ENCODE peak calls at places on chromosomes 4 and X, in nine cellular contexts. S, Q, Z, N, P, F, Y, L and K are unnamed samples.

GRCh38 chrX:40809210-40809609 is 73.9 kb upstream of the MED14 start:
- DNase-seq in S (no peak), Q (no peak), Z (no peak), N (no peak), P (no peak), F (no peak), Y (no peak), L (peak), K (no peak)

GRCh38 chr4:87542734-87543312 is 13.6 kb upstream of the SPARCL1 start:
- DNase-seq in S (no peak), Q (no peak), Z (no peak), N (no peak), P (no peak), F (no peak), Y (no peak), L (no peak), K (no peak)

GRCh38 chrX:56978172-56978571 is 17.2 kb downstream of the SPIN3 start:
- DNase-seq in S (no peak), Q (peak), Z (peak), N (no peak), P (no peak), F (peak), Y (no peak), L (peak), K (no peak)

GRCh38 chr4:22129454-22130075 is 181.0 kb upstream of the KCNIP4 start:
- DNase-seq in S (no peak), Q (peak), Z (no peak), N (no peak), P (no peak), F (no peak), Y (no peak), L (peak), K (no peak)

GRCh38 chr4:6478546-6479220 is 6.3 kb upstream of the PPP2R2C start:
- DNase-seq in S (no peak), Q (peak), Z (no peak), N (no peak), P (no peak), F (no peak), Y (peak), L (no peak), K (no peak)

GRCh38 chr4:152415980-152416379 is 119.9 kb downstream of the FBXW7 start:
- DNase-seq in S (no peak), Q (no peak), Z (no peak), N (no peak), P (no peak), F (no peak), Y (no peak), L (no peak), K (no peak)

GRCh38 chr4:7266525-7267292 is 74.4 kb downstream of the SORCS2 start:
- DNase-seq in S (no peak), Q (no peak), Z (no peak), N (no peak), P (no peak), F (no peak), Y (no peak), L (no peak), K (no peak)

GRCh38 chrX:13130776-13131175 is 86.4 kb upstream of the FAM9C start:
- DNase-seq in S (no peak), Q (no peak), Z (no peak), N (no peak), P (no peak), F (no peak), Y (no peak), L (no peak), K (no peak)

GRCh38 chr4:13160906-13161305 is 323.2 kb downstream of the RAB28 start:
- DNase-seq in S (no peak), Q (no peak), Z (no peak), N (no peak), P (no peak), F (no peak), Y (no peak), L (no peak), K (no peak)

GRCh38 chr4:15018389-15018788 is 16.1 kb downstream of the CPEB2 start:
- DNase-seq in S (no peak), Q (no peak), Z (no peak), N (no peak), P (no peak), F (no peak), Y (no peak), L (no peak), K (no peak)

GRCh38 chr4:140426610-140427103 is 791 bp downstream of the CLGN start:
- DNase-seq in S (no peak), Q (no peak), Z (no peak), N (no peak), P (peak), F (no peak), Y (peak), L (peak), K (no peak)

GRCh38 chrX:40570346-40571093 is 10.2 kb upstream of the ATP6AP2 start:
- DNase-seq in S (no peak), Q (peak), Z (peak), N (no peak), P (no peak), F (no peak), Y (no peak), L (peak), K (no peak)

GRCh38 chr4:152534541-152535231 is 1.2 kb downstream of the FBXW7 start:
- DNase-seq in S (peak), Q (peak), Z (no peak), N (peak), P (no peak), F (peak), Y (peak), L (peak), K (no peak)